ENCODE peak calls at places on chromosomes 16 and 17, in five cellular contexts. L, K, P, Z and F are unnamed samples.

GRCh38 chr16:6377956-6378355 is 954.7 kb upstream of the RBFOX1 start:
- DNase-seq in L (no peak), P (no peak), Z (no peak), K (no peak), F (no peak)

GRCh38 chr17:64073771-64074703 is 53.6 kb upstream of the ICAM2 start:
- DNase-seq in Z (no peak), P (no peak), K (peak; percentile 1), L (no peak), F (no peak)

GRCh38 chr17:29664743-29665479 is 42.2 kb upstream of the CORO6 start:
- DNase-seq in K (peak; percentile 87), Z (no peak), P (peak; percentile 91), L (peak; percentile 80), F (peak; percentile 55)

GRCh38 chr17:50719924-50720805 is 762 bp downstream of the LUC7L3 start:
- DNase-seq in P (no peak), K (no peak), Z (no peak), L (peak; percentile 19), F (no peak)

GRCh38 chr17:73368085-73368631 is 56.4 kb upstream of the CDC42EP4 start:
- DNase-seq in L (no peak), K (no peak), Z (no peak), P (no peak), F (no peak)

GRCh38 chr16:88782454-88783390 is 2.3 kb downstream of the PIEZO1 start:
- DNase-seq in P (peak; percentile 85), K (peak; percentile 96), L (peak; percentile 86), Z (no peak), F (no peak)

GRCh38 chr17:12756786-12757185 is 32.5 kb upstream of the ARHGAP44 start:
- DNase-seq in P (peak; percentile 20), Z (no peak), L (no peak), K (peak; percentile 35), F (no peak)

GRCh38 chr16:12462690-12463646 is 340.7 kb downstream of the CPPED1 start:
- DNase-seq in Z (no peak), P (peak; percentile 85), K (peak; percentile 50), L (no peak), F (no peak)

GRCh38 chr17:7403043-7403901 is 625 bp downstream of the TMEM256 start:
- DNase-seq in L (no peak), K (no peak), Z (peak; percentile 78), P (no peak), F (peak; percentile 85)

GRCh38 chr16:23682181-23682580 is 3.5 kb downstream of the PLK1 start:
- DNase-seq in K (peak; percentile 19), L (no peak), P (no peak), Z (no peak), F (no peak)

GRCh38 chr16:85428168-85428898 is 184.8 kb upstream of the GSE1 start:
- DNase-seq in P (no peak), K (peak; percentile 46), Z (peak; percentile 76), L (peak; percentile 46), F (no peak)

GRCh38 chr17:2595736-2596135 is 2.3 kb downstream of the PAFAH1B1 start:
- DNase-seq in K (peak; percentile 58), L (no peak), P (peak; percentile 12), Z (no peak), F (no peak)

GRCh38 chr16:23564964-23565363 is 7.4 kb downstream of the UBFD1 start:
- DNase-seq in P (peak; percentile 11), K (no peak), Z (no peak), L (no peak), F (no peak)

GRCh38 chr16:678858-679807 is 1.1 kb upstream of the STUB1 start:
- DNase-seq in P (peak; percentile 45), Z (peak; percentile 82), L (peak; percentile 12), K (peak; percentile 64), F (peak; percentile 85)

GRCh38 chr16:89039756-89040155 is 53.9 kb upstream of the ACSF3 start:
- DNase-seq in L (no peak), P (no peak), K (no peak), Z (no peak), F (no peak)

GRCh38 chr17:6430769-6431168 is 4.2 kb downstream of the AIPL1 start:
- DNase-seq in Z (no peak), P (no peak), K (no peak), L (no peak), F (no peak)

GRCh38 chr16:15897834-15898254 is 9.4 kb upstream of the CEP20 start:
- DNase-seq in K (peak; percentile 73), Z (no peak), L (peak; percentile 38), P (peak; percentile 73), F (no peak)

GRCh38 chr16:49547448-49547847 is 173.8 kb downstream of the C16orf78 start:
- DNase-seq in Z (no peak), K (no peak), P (no peak), L (no peak), F (no peak)

GRCh38 chr17:38572292-38572664 is 33.5 kb downstream of the SRCIN1 start:
- DNase-seq in L (no peak), P (no peak), Z (no peak), K (no peak), F (no peak)

GRCh38 chr16:78608305-78608776 is 508.9 kb downstream of the WWOX start:
- DNase-seq in P (no peak), L (no peak), K (no peak), Z (no peak), F (no peak)
- TF ChIP-seq EZH2 in P (no peak), L (no peak), K (no peak), Z (no peak), F (no peak)

DNA sequence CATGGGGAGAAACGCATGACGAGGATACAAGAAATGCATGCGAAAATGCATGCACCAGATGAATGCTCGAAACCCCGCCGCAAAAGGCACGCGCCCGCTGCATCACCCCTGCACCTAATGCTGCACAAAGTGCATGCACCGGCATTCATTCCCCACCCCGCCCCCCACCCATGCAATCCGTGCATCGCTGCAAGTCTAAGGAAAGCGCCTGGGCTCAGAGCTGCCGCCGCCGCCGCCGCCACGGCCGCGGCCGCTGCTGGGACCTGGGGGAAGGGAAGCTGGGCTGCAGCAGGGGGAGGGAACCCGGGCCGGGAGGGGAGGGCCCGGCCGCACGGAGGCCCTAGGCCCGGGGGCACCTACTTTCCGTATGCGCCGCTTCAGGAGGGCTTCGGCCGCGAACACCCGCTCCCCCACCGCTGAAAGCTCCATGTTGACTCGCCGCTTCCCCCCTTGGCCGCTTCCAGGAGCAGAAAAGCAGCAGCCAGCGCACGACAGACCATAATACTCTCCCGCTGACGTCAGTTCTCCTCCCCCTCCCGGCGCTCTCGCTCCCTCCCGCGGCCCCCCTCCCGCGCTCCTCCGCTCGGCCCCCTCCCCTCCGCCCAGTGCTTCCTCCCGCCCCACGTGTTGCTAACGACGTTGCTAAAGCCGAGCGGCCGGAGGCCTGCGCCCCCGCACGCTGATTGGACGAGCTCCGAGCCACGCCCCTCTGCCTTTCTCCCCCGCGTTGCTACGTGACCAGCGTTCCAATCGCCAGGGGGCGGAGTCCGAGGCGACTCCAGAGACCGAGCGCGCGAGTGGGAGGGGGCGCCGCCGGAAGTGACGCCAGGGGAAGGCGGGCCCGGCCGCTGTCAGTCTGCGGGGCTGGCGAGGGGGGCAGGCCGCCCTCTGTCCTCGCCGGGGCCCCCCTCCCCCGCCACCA is at the start of gene CBX8:
- DNase-seq in L (peak; percentile 100), K (peak; percentile 100), Z (peak; percentile 100), P (peak; percentile 98), F (peak; percentile 100)
- TF ChIP-seq EZH2 in L (no peak), K (no peak), Z (no peak), P (no peak), F (no peak)

GRCh38 chr16:25692734-25693508 is 1.2 kb downstream of the HS3ST4 start:
- DNase-seq in K (no peak), L (no peak), Z (peak; percentile 62), P (no peak), F (peak; percentile 41)
- TF ChIP-seq EZH2 in K (no peak), L (no peak), Z (no peak), P (peak; percentile 55), F (peak; percentile 18)

GRCh38 chr17:41635121-41636097 is 11.0 kb upstream of the KRT17 start:
- DNase-seq in L (no peak), Z (no peak), K (peak; percentile 26), P (no peak), F (peak; percentile 75)
- TF ChIP-seq EZH2 in L (no peak), Z (no peak), K (no peak), P (no peak), F (no peak)

GRCh38 chr16:30011505-30012480 is 966 bp upstream of the DOC2A start:
- DNase-seq in L (no peak), P (no peak), Z (peak; percentile 68), K (peak; percentile 35), F (no peak)

GRCh38 chr16:30009085-30009862 is 1.6 kb downstream of the DOC2A start:
- DNase-seq in L (no peak), K (peak; percentile 43), P (no peak), Z (peak; percentile 27), F (no peak)

GRCh38 chr16:30009990-30010816 is 624 bp downstream of the DOC2A start:
- DNase-seq in P (no peak), L (no peak), K (no peak), Z (peak; percentile 30), F (no peak)

GRCh38 chr16:30007378-30007895 is 3.4 kb downstream of the DOC2A start:
- DNase-seq in L (no peak), P (no peak), Z (no peak), K (no peak), F (no peak)

DNA sequence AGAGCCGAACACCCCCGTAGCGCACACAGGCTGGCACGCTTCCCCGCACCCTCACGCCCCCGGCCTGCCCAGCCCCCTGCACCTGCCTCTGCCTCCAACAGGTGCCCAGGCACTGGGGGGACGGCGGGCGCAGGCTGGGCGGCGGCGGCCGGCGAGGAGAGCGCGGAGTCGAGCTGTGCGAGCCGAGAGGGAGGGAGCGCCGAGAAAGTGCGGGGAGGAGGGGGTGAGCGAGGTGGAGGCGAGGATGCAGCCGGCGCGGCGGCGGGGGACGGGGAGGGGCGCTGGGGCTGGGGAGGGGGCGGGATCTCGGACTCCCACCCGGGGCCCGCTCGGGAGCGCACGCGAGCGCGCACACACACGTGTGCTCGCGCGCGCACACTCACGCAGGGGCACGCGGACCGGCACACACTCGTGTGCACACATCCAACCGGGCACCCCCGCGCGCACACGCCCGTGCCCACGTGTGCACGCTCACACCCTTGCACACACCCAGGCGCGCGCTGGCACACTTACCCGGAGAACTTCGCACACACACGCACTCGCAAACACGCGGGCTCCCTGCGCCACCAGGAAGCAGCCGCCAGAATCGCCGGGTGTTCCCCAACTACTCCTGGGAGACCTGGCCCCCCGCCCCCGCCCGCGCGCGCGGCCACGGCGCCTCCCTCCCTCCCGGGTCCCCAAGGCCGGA is at the start of gene DOC2A:
- DNase-seq in Z (peak; percentile 87), P (no peak), K (peak; percentile 43), L (no peak), F (peak; percentile 58)
- TF ChIP-seq EZH2 in Z (no peak), P (peak; percentile 31), K (no peak), L (no peak), F (peak; percentile 30)